ENCODE peak calls at places on chromosomes 5 and 9, in four cellular contexts. M is ACHN, Z is fibroblast of villous mesenchyme, L is AG04449. V is an unnamed sample.

GRCh38 chr5:151020304-151021031 is at the start of gene GPX3:
- DNase-seq in L (no peak), Z (peak), M (peak), V (no peak)

GRCh38 chr5:143514915-143515314 is 111.4 kb upstream of the NR3C1 start:
- DNase-seq in M (no peak), L (no peak), Z (no peak), V (no peak)

GRCh38 chr9:33750307-33750838 is 45.0 kb upstream of the PRSS3 start:
- DNase-seq in M (peak), L (no peak), Z (no peak), V (no peak)

GRCh38 chr9:121725008-121725795 is 73.8 kb downstream of the DAB2IP start:
- DNase-seq in M (no peak), L (peak), Z (peak), V (no peak)

GRCh38 chr9:86354882-86355399 is 731 bp upstream of the TUT7 start:
- DNase-seq in M (no peak), L (no peak), Z (no peak), V (no peak)

GRCh38 chr5:124789104-124789605 is 42.7 kb upstream of the ZNF608 start:
- DNase-seq in M (no peak), L (no peak), Z (peak), V (no peak)

GRCh38 chr5:43281840-43282658 is 31.2 kb downstream of the HMGCS1 start:
- DNase-seq in M (no peak), L (no peak), Z (no peak), V (peak)

GRCh38 chr9:37302277-37302676 is 120.2 kb upstream of the GRHPR start:
- DNase-seq in L (no peak), M (no peak), Z (no peak), V (no peak)

GRCh38 chr5:74232281-74232680 is 408.2 kb downstream of the ENC1 start:
- DNase-seq in Z (no peak), M (peak), L (peak), V (peak)

GRCh38 chr9:123611228-123611627 is 255.2 kb downstream of the CRB2 start:
- DNase-seq in M (no peak), L (peak), Z (peak), V (no peak)

GRCh38 chr5:124741711-124742496 is 4.5 kb downstream of the ZNF608 start:
- DNase-seq in Z (peak), L (no peak), M (peak), V (no peak)

GRCh38 chr5:15737882-15738677 is 238.1 kb downstream of the FBXL7 start:
- DNase-seq in Z (no peak), M (no peak), L (no peak), V (no peak)

GRCh38 chr5:16179511-16179935 is at the start of gene MARCHF11:
- DNase-seq in M (no peak), L (no peak), Z (no peak), V (no peak)

GRCh38 chr5:132557425-132557805 is 638 bp downstream of the RAD50 start:
- DNase-seq in Z (peak), M (peak), L (no peak), V (no peak)

GRCh38 chr9:102185371-102185770 is 446.9 kb upstream of the GRIN3A start:
- DNase-seq in Z (no peak), M (no peak), L (no peak), V (no peak)

GRCh38 chr9:110977259-110977709 is 61.0 kb downstream of the LPAR1 start:
- DNase-seq in L (no peak), M (peak), Z (peak), V (peak)

GRCh38 chr5:114447084-114447773 is 85.4 kb downstream of the KCNN2 start:
- DNase-seq in L (no peak), Z (no peak), M (no peak), V (no peak)

GRCh38 chr9:117415584-117415937 is 704 bp upstream of the ASTN2 start:
- DNase-seq in M (no peak), Z (no peak), L (no peak), V (no peak)

GRCh38 chr9:76607730-76608475 is 148.9 kb downstream of the GCNT1 start:
- DNase-seq in L (no peak), M (no peak), Z (no peak), V (no peak)

GRCh38 chr9:80285325-80285724 is 713.6 kb downstream of the TLE4 start:
- DNase-seq in L (no peak), Z (peak), M (peak), V (no peak)

GRCh38 chr5:67578011-67578410 is 381.4 kb upstream of the CD180 start:
- DNase-seq in Z (peak), M (no peak), L (no peak), V (no peak)

GRCh38 chr5:150213530-150213929 is 23.7 kb downstream of the SLC6A7 start:
- DNase-seq in M (no peak), Z (peak), L (no peak), V (no peak)

GRCh38 chr9:5582835-5583195 is 46.1 kb upstream of the RIC1 start:
- DNase-seq in L (peak), Z (peak), M (peak), V (no peak)

GRCh38 chr9:10112070-10112469 is 500.7 kb downstream of the PTPRD start:
- DNase-seq in M (no peak), L (no peak), Z (no peak), V (no peak)

GRCh38 chr9:91312717-91313325 is 48.9 kb downstream of the AUH start:
- DNase-seq in Z (no peak), M (no peak), L (no peak), V (no peak)

GRCh38 chr9:134960701-134961181 is 43.0 kb upstream of the FCN1 start:
- DNase-seq in M (no peak), L (no peak), Z (no peak), V (no peak)

GRCh38 chr5:153965102-153965645 is 73.5 kb downstream of the FAM114A2 start:
- DNase-seq in Z (peak), L (no peak), M (peak), V (no peak)